ENCODE peak calls at places on chromosomes 2 and 18, in nine cellular contexts. C is choroid plexus epithelial cell, P is A549, R is GM20000, M is uterus, G is thyroid gland, D is nephron progenitor cell, T is PC-9, V is fibroblast of the aortic adventitia. O is an unnamed sample.

GRCh38 chr2:224253464-224253863 is 148.4 kb downstream of the FAM124B start:
- DNase-seq in G (no peak), D (no peak), V (no peak), M (no peak), T (no peak), R (no peak), C (no peak), P (no peak), O (no peak)

GRCh38 chr18:49460958-49461601 is 635 bp upstream of the DYM start:
- DNase-seq in C (peak), T (no peak), M (no peak), G (peak), V (peak), D (no peak), R (no peak), P (no peak), O (no peak)

GRCh38 chr2:101714098-101714497 is 16.6 kb downstream of the MAP4K4 start:
- DNase-seq in R (no peak), T (no peak), C (no peak), D (no peak), P (no peak), V (no peak), M (no peak), G (no peak), O (no peak)

GRCh38 chr2:165634855-165635254 is 159.2 kb downstream of the GALNT3 start:
- DNase-seq in T (no peak), C (peak), V (peak), P (no peak), D (peak), R (no peak), M (peak), G (peak), O (peak)

GRCh38 chr2:167581961-167582574 is 665.3 kb downstream of the STK39 start:
- DNase-seq in V (no peak), M (no peak), T (no peak), R (no peak), G (no peak), C (peak), P (no peak), D (no peak), O (peak)

GRCh38 chr2:70133521-70134348 is 46.5 kb downstream of the PCBP1 start:
- DNase-seq in D (no peak), V (peak), G (no peak), M (no peak), T (no peak), P (no peak), R (peak), C (peak), O (peak)

GRCh38 chr2:174400853-174401252 is 5.3 kb downstream of the SCRN3 start:
- DNase-seq in G (no peak), V (no peak), P (no peak), M (no peak), C (no peak), R (no peak), D (no peak), T (no peak), O (no peak)

GRCh38 chr18:42053188-42053781 is 98.3 kb downstream of the PIK3C3 start:
- DNase-seq in P (no peak), R (peak), G (peak), D (peak), M (peak), V (peak), T (no peak), C (peak), O (peak)

GRCh38 chr2:125004091-125004800 is 979.2 kb downstream of the CNTNAP5 start:
- DNase-seq in R (no peak), V (no peak), P (no peak), M (no peak), C (no peak), G (no peak), D (no peak), T (no peak), O (peak)

GRCh38 chr2:203225423-203226039 is 13.3 kb upstream of the CYP20A1 start:
- DNase-seq in G (peak), R (no peak), C (peak), P (no peak), D (peak), V (peak), M (no peak), T (no peak), O (no peak)

GRCh38 chr2:171723724-171724683 is 36.7 kb downstream of the DYNC1I2 start:
- DNase-seq in V (peak), C (peak), T (no peak), M (no peak), G (no peak), D (peak), R (no peak), P (no peak), O (peak)

GRCh38 chr2:236085647-236086046 is 82.5 kb downstream of the GBX2 start:
- DNase-seq in V (no peak), R (no peak), T (no peak), D (no peak), G (no peak), C (no peak), M (no peak), P (no peak), O (no peak)

GRCh38 chr2:57376985-57377384 is 669.6 kb upstream of the VRK2 start:
- DNase-seq in D (no peak), G (no peak), M (no peak), P (no peak), T (no peak), R (no peak), C (peak), V (peak), O (no peak)

GRCh38 chr2:111200333-111200879 is 79.7 kb downstream of the BCL2L11 start:
- DNase-seq in T (no peak), V (no peak), M (no peak), P (no peak), D (no peak), G (no peak), C (no peak), R (no peak), O (no peak)

GRCh38 chr18:49055787-49056186 is 105.0 kb upstream of the SMAD7 start:
- DNase-seq in P (no peak), C (peak), M (peak), V (peak), R (peak), T (peak), G (peak), D (no peak), O (peak)

DNA sequence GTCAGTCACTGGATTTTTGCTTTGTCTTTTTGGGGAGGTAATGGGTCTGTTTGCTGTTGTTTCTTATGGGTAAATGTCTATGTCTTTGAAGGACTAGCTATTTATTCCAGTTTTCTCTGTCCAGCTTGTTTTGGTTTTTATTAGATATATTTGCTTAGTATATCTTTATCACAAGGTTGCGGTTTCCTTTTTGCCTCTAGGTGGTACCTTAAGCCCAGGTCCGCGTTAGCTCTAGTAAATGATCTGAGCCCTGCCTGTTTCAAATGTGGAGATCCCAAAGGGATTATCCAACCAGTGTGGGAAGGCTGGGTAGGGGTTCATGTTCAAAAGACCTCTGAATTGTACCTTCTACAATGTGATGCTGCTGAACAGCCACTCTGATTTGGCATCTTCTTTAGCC is 114.5 kb downstream of the MYO3B start:
- DNase-seq in V (no peak), M (no peak), D (no peak), T (no peak), R (no peak), P (no peak), C (no peak), G (no peak), O (no peak)
- TF ChIP-seq CTCF in V (no peak), M (no peak), D (no peak), T (no peak), R (no peak), P (no peak), C (no peak), G (no peak), O (no peak)

GRCh38 chr2:210445116-210445707 is 31.3 kb downstream of the LANCL1 start:
- DNase-seq in D (no peak), R (peak), M (no peak), P (peak), G (no peak), V (peak), C (peak), T (no peak), O (peak)
- TF ChIP-seq CTCF in D (peak), R (peak), M (peak), P (peak), G (peak), V (peak), C (peak), T (peak), O (peak)

DNA sequence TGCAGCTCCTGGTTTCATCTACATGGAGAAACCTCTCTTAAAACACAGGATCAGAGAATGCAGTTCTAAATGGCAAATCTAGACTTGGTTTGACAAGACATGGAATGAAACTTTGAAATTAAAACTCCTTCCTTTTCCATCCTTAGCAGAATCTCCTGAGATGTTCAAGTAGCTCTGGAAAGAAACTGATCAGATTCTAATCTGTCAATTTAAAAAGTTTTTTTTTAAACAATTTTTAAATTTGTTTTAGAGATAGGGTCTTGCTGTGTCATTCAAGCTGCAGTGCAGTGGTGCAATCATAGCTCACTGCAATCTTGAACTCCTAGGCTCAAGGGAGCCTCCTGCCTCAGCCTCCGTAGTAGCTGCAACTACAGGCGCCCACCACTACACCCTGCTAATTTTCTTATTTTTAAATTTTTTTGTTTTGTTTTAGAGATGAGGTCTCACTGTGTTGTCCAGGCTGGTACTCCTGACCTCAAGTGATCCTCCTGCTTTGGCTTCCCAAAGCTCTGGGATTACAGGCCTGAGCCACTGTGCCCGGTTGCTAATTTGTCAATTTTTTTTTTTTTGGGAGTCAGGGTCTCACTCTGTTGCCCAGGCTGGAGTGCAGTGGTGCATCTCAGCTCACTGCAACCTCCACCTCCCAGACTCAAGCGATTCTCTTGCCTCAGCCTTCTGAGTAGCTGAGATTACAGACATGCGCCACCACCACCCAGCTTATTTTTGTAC is 216.7 kb downstream of the TGIF1 start:
- DNase-seq in D (no peak), P (no peak), V (no peak), R (no peak), C (no peak), M (no peak), T (no peak), G (no peak), O (no peak)
- TF ChIP-seq CTCF in D (no peak), P (no peak), V (no peak), R (no peak), C (no peak), M (no peak), T (peak), G (no peak), O (no peak)

GRCh38 chr2:65382323-65382722 is 50.1 kb downstream of the SPRED2 start:
- DNase-seq in V (no peak), T (no peak), D (no peak), P (no peak), M (no peak), G (no peak), C (no peak), R (no peak), O (no peak)
- TF ChIP-seq CTCF in V (no peak), T (no peak), D (no peak), P (no peak), M (no peak), G (no peak), C (peak), R (no peak), O (no peak)

GRCh38 chr18:72104851-72105250 is 439.3 kb downstream of the CBLN2 start:
- DNase-seq in V (no peak), P (no peak), G (no peak), D (no peak), C (no peak), M (no peak), R (no peak), T (no peak), O (no peak)

DNA sequence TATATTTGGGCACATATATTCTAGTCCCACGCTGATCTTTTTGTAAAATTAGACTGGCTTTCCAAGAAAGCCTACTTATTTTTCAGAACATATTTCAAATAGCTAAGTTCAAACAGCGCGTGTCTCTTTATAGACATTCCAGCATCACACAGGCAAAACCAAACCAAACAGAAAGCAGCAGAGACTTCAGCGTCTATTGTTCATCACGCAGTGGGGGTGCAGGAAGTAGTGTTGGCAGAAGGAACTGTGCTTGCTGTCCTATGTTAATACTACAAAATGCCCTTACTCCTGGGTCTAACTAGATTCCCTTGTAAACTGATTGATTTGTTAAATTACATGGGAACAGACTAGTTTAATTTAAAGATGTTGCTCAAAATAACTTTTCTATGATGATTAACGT is 436.5 kb downstream of the CBLN2 start:
- DNase-seq in G (no peak), M (no peak), C (peak), P (no peak), D (no peak), T (no peak), V (no peak), R (no peak), O (peak)
- TF ChIP-seq CTCF in G (no peak), M (no peak), C (no peak), P (no peak), D (no peak), T (no peak), V (no peak), R (no peak), O (no peak)

O was measured in astrocyte of the spinal cord.